ENCODE peak calls at places on chromosomes 13 and 19, in eight cellular contexts. S, L, X, J, N, W, F and U are unnamed samples.

GRCh38 chr13:26046639-26047038 is 5.2 kb downstream of the SHISA2 start:
- DNase-seq in S (no peak), L (no peak), X (no peak), J (no peak), N (no peak), W (no peak), F (no peak), U (no peak)

GRCh38 chr19:1650627-1651009 is 1.8 kb downstream of the TCF3 start:
- DNase-seq in S (peak), L (no peak), X (peak), J (no peak), N (no peak), W (peak), F (no peak), U (no peak)

GRCh38 chr19:1649706-1650626 is 2.4 kb downstream of the TCF3 start:
- DNase-seq in S (no peak), L (no peak), X (peak), J (no peak), N (no peak), W (no peak), F (no peak), U (no peak)

GRCh38 chr19:38695319-38695683 is 47.9 kb downstream of the ACTN4 start:
- DNase-seq in S (no peak), L (no peak), X (no peak), J (no peak), N (no peak), W (peak), F (no peak), U (no peak)

GRCh38 chr13:51747438-51748434 is 56.2 kb downstream of the DHRS12 start:
- DNase-seq in S (no peak), L (no peak), X (no peak), J (no peak), N (no peak), W (no peak), F (no peak), U (no peak)

GRCh38 chr13:114047358-114047881 is 73.5 kb upstream of the C13orf46 start:
- DNase-seq in S (no peak), L (no peak), X (peak), J (no peak), N (no peak), W (peak), F (no peak), U (peak)

GRCh38 chr13:96104516-96104915 is 14.6 kb downstream of the HS6ST3 start:
- DNase-seq in S (peak), L (no peak), X (no peak), J (no peak), N (no peak), W (no peak), F (no peak), U (peak)

GRCh38 chr13:108733141-108733540 is 103.7 kb downstream of the MYO16 start:
- DNase-seq in S (no peak), L (no peak), X (no peak), J (no peak), N (no peak), W (no peak), F (no peak), U (no peak)

GRCh38 chr13:33543089-33543459 is 257.5 kb upstream of the STARD13 start:
- DNase-seq in S (peak), L (no peak), X (no peak), J (no peak), N (no peak), W (no peak), F (no peak), U (no peak)

GRCh38 chr13:99860736-99861135 is 110.8 kb downstream of the ZIC5 start:
- DNase-seq in S (no peak), L (no peak), X (no peak), J (no peak), N (no peak), W (no peak), F (no peak), U (no peak)

GRCh38 chr13:36879218-36879938 is 40.7 kb downstream of the SMAD9 start:
- DNase-seq in S (no peak), L (no peak), X (no peak), J (no peak), N (no peak), W (no peak), F (no peak), U (no peak)

GRCh38 chr13:49097374-49097773 is 121.7 kb downstream of the FNDC3A start:
- DNase-seq in S (no peak), L (no peak), X (no peak), J (no peak), N (no peak), W (no peak), F (no peak), U (no peak)

GRCh38 chr13:85969331-85969730 is 170.1 kb upstream of the SLITRK6 start:
- DNase-seq in S (no peak), L (no peak), X (no peak), J (no peak), N (no peak), W (no peak), F (no peak), U (no peak)

GRCh38 chr19:33273881-33274662 is 28.3 kb downstream of the CEBPA start:
- DNase-seq in S (no peak), L (peak), X (no peak), J (no peak), N (no peak), W (peak), F (no peak), U (peak)

GRCh38 chr19:44807162-44807561 is 1.7 kb upstream of the BCAM start:
- DNase-seq in S (no peak), L (no peak), X (no peak), J (no peak), N (no peak), W (no peak), F (no peak), U (peak)

GRCh38 chr19:44741841-44742352 is 6.6 kb upstream of the BCL3 start:
- DNase-seq in S (peak), L (no peak), X (peak), J (peak), N (no peak), W (no peak), F (peak), U (peak)

GRCh38 chr13:23902975-23903905 is 5.9 kb upstream of the C1QTNF9B start:
- DNase-seq in S (peak), L (no peak), X (no peak), J (no peak), N (no peak), W (no peak), F (no peak), U (no peak)

GRCh38 chr13:110109910-110110309 is 197.0 kb downstream of the COL4A1 start:
- DNase-seq in S (no peak), L (no peak), X (peak), J (peak), N (no peak), W (no peak), F (peak), U (no peak)